ENCODE peak calls at places on chromosomes 5 and 9, in four cellular contexts. Z is activated naive CD4-positive, alpha-beta T cell treated with anti-CD3 and anti-CD28 coated beads, Interleukin-2, amount 50 U/mL, for 72 hours; V is stimulated activated CD8-positive, alpha-beta memory T cell treated with anti-CD3 and anti-CD28 coated beads, Interleukin-15, amount 100 ng/mL, for 1 hour; U is NCI-H2029. M is an unnamed sample.

GRCh38 chr9:37156205-37156604 is 35.8 kb downstream of the ZCCHC7 start:
- DNase-seq in Z (no peak), U (no peak), V (no peak), M (no peak)

GRCh38 chr5:170581211-170581610 is 77.4 kb downstream of the KCNIP1 start:
- DNase-seq in Z (no peak), V (no peak), U (no peak), M (no peak)

GRCh38 chr5:72364961-72365360 is 44.8 kb downstream of the PTCD2 start:
- DNase-seq in V (no peak), Z (no peak), U (no peak), M (no peak)

GRCh38 chr9:18441245-18441644 is 32.7 kb upstream of the ADAMTSL1 start:
- DNase-seq in U (no peak), V (no peak), Z (no peak), M (no peak)

GRCh38 chr9:126456802-126457547 is 130.3 kb downstream of the MVB12B start:
- DNase-seq in Z (no peak), U (no peak), V (no peak), M (no peak)

GRCh38 chr5:127505819-127506218 is 11.6 kb upstream of the PRRC1 start:
- DNase-seq in U (no peak), Z (no peak), V (no peak), M (no peak)

GRCh38 chr5:95747041-95747679 is 16.0 kb downstream of the RHOBTB3 start:
- DNase-seq in V (no peak), U (no peak), Z (peak), M (no peak)

GRCh38 chr9:75866273-75866871 is 24.1 kb upstream of the PCSK5 start:
- DNase-seq in U (peak), Z (peak), V (peak), M (peak)

GRCh38 chr5:124634228-124634819 is 112.1 kb downstream of the ZNF608 start:
- DNase-seq in U (no peak), V (no peak), Z (no peak), M (peak)

GRCh38 chr9:122109035-122109813 is 16.1 kb upstream of the TTLL11 start:
- DNase-seq in V (no peak), U (no peak), Z (no peak), M (no peak)

GRCh38 chr9:115157245-115157674 is 39.3 kb upstream of the TNC start:
- DNase-seq in V (no peak), U (no peak), Z (no peak), M (peak)

M was measured in AG08396.